ENCODE peak calls at places on chromosomes 1 and 21, in ten cellular contexts. P, T, E, D, A, L, X, H, W and S are unnamed samples.
A peak's percentile ranks its signal among the peaks of the same experiment; 100 is the strongest.

GRCh38 chr1:32199717-32200072 is 700 bp upstream of the CCDC28B start:
- DNase-seq in W (no peak), X (peak; percentile 34), D (no peak), T (no peak), E (no peak), P (no peak), A (no peak), H (no peak), L (no peak), S (no peak)

GRCh38 chr1:191206808-191207207 is 729.1 kb upstream of the BRINP3 start:
- DNase-seq in A (no peak), E (no peak), D (peak; percentile 28), H (no peak), X (no peak), T (no peak), P (no peak), W (no peak), L (peak; percentile 7), S (no peak)

GRCh38 chr1:65292861-65293593 is 16.3 kb upstream of the DNAJC6 start:
- DNase-seq in T (no peak), H (no peak), D (no peak), P (no peak), L (no peak), W (no peak), A (no peak), E (no peak), X (peak; percentile 21), S (no peak)

GRCh38 chr1:84145051-84145450 is 980 bp downstream of the PRKACB start:
- DNase-seq in T (no peak), E (peak; percentile 75), L (no peak), W (no peak), P (no peak), X (no peak), D (no peak), A (no peak), H (no peak), S (no peak)

GRCh38 chr1:5988596-5989285 is 3.5 kb downstream of the NPHP4 start:
- DNase-seq in P (no peak), D (no peak), T (no peak), H (no peak), E (no peak), A (no peak), L (no peak), W (no peak), X (no peak), S (no peak)

GRCh38 chr1:58619286-58620054 is 42.4 kb upstream of the TACSTD2 start:
- DNase-seq in W (no peak), E (no peak), T (no peak), A (no peak), P (no peak), H (no peak), L (no peak), D (no peak), X (no peak), S (no peak)

GRCh38 chr1:40143891-40144575 is 17.2 kb upstream of the RLF start:
- DNase-seq in H (peak; percentile 80), E (peak; percentile 86), L (peak; percentile 79), A (peak; percentile 28), P (peak; percentile 45), X (peak; percentile 89), D (peak; percentile 79), W (no peak), T (peak; percentile 49), S (peak; percentile 57)

GRCh38 chr21:32388306-32388705 is 4.5 kb downstream of the URB1 start:
- DNase-seq in P (no peak), A (no peak), T (no peak), E (peak; percentile 57), L (no peak), W (no peak), H (no peak), X (no peak), D (no peak), S (no peak)

GRCh38 chr1:119906927-119907652 is 10.8 kb upstream of the ADAM30 start:
- DNase-seq in T (no peak), L (no peak), D (no peak), X (no peak), E (no peak), H (no peak), P (no peak), A (no peak), W (no peak), S (no peak)

GRCh38 chr1:109282497-109282951 is 421 bp downstream of the PSRC1 start:
- DNase-seq in D (no peak), P (no peak), W (no peak), L (no peak), E (no peak), A (no peak), X (no peak), T (no peak), H (no peak), S (peak; percentile 24)

GRCh38 chr1:244918422-244919319 is 54.3 kb upstream of the HNRNPU start:
- DNase-seq in D (peak; percentile 44), T (peak; percentile 23), A (peak; percentile 57), W (no peak), H (peak; percentile 43), X (peak; percentile 41), L (peak; percentile 81), E (peak; percentile 73), P (peak; percentile 66), S (peak; percentile 77)

GRCh38 chr21:41222247-41223068 is 54.5 kb downstream of the BACE2 start:
- DNase-seq in H (no peak), P (no peak), T (no peak), E (no peak), D (no peak), L (no peak), X (no peak), A (no peak), W (no peak), S (no peak)

GRCh38 chr1:10866314-10867091 is 70.1 kb upstream of the CASZ1 start:
- DNase-seq in X (no peak), E (peak; percentile 3), T (no peak), H (peak; percentile 68), L (peak; percentile 10), A (no peak), P (peak; percentile 44), D (peak; percentile 5), W (no peak), S (no peak)

GRCh38 chr1:44310006-44310405 is 45.1 kb downstream of the ERI3 start:
- DNase-seq in D (no peak), X (no peak), T (no peak), E (no peak), P (no peak), W (no peak), L (no peak), A (no peak), H (no peak), S (no peak)

GRCh38 chr1:25906644-25907300 is 553 bp upstream of the STMN1 start:
- DNase-seq in T (no peak), L (no peak), E (no peak), W (no peak), P (peak; percentile 37), A (peak; percentile 31), X (peak; percentile 28), H (peak; percentile 43), D (no peak), S (no peak)

GRCh38 chr1:225347123-225347683 is 80.6 kb downstream of the LBR start:
- DNase-seq in E (peak; percentile 4), P (no peak), H (no peak), W (no peak), A (no peak), T (no peak), X (no peak), D (peak; percentile 36), L (peak; percentile 24), S (no peak)

GRCh38 chr1:76006234-76006633 is 68.3 kb upstream of the ST6GALNAC3 start:
- DNase-seq in L (no peak), H (no peak), P (no peak), D (peak; percentile 61), W (no peak), X (no peak), T (no peak), A (no peak), E (no peak), S (no peak)

GRCh38 chr1:183276386-183276785 is 90.3 kb downstream of the LAMC2 start:
- DNase-seq in X (no peak), P (no peak), E (no peak), L (no peak), D (no peak), A (no peak), T (no peak), H (peak; percentile 28), W (no peak), S (no peak)

GRCh38 chr1:229624906-229625871 is 733 bp downstream of the TAF5L start:
- DNase-seq in L (peak; percentile 61), H (peak; percentile 67), D (peak; percentile 44), P (peak; percentile 58), A (peak; percentile 24), W (no peak), E (peak; percentile 61), T (peak; percentile 43), X (peak; percentile 69), S (peak; percentile 92)

GRCh38 chr1:25743164-25744139 is 56.5 kb upstream of the SELENON start:
- DNase-seq in W (peak; percentile 93), H (no peak), A (no peak), T (no peak), P (no peak), X (no peak), L (no peak), D (peak; percentile 85), E (no peak), S (no peak)

GRCh38 chr1:27659497-27660299 is 12.3 kb downstream of the IFI6 start:
- DNase-seq in D (peak; percentile 81), P (peak; percentile 89), E (peak; percentile 94), H (peak; percentile 95), X (peak; percentile 89), W (peak; percentile 93), L (peak; percentile 96), A (peak; percentile 83), T (peak; percentile 82), S (peak; percentile 92)

GRCh38 chr1:221947731-221948130 is 205.8 kb upstream of the DUSP10 start:
- DNase-seq in A (no peak), L (no peak), W (no peak), D (no peak), P (no peak), H (no peak), T (no peak), E (no peak), X (no peak), S (no peak)

GRCh38 chr1:154430903-154431302 is 25.8 kb downstream of the IL6R start:
- DNase-seq in E (no peak), L (no peak), X (no peak), D (peak; percentile 51), H (peak; percentile 83), P (no peak), A (no peak), W (no peak), T (no peak), S (no peak)

GRCh38 chr1:88801575-88802208 is 89.7 kb downstream of the GTF2B start:
- DNase-seq in W (no peak), P (no peak), T (no peak), D (peak; percentile 36), H (peak; percentile 11), E (no peak), L (peak; percentile 22), A (no peak), X (no peak), S (no peak)

GRCh38 chr1:185404864-185405568 is 88.0 kb upstream of the IVNS1ABP start:
- DNase-seq in X (no peak), W (no peak), P (no peak), T (no peak), H (no peak), E (no peak), D (no peak), A (no peak), L (no peak), S (no peak)

GRCh38 chr1:235503333-235504121 is 725 bp downstream of the B3GALNT2 start:
- DNase-seq in W (peak; percentile 86), T (no peak), X (peak; percentile 77), A (no peak), E (peak; percentile 65), L (peak; percentile 71), D (peak; percentile 52), P (no peak), H (peak; percentile 71), S (peak; percentile 51)

GRCh38 chr1:192159769-192160168 is 1.5 kb downstream of the RGS18 start:
- DNase-seq in T (no peak), A (no peak), D (peak; percentile 22), E (no peak), L (no peak), W (no peak), H (no peak), X (no peak), P (no peak), S (no peak)

GRCh38 chr1:58986996-58987767 is 203.3 kb upstream of the JUN start:
- DNase-seq in A (no peak), X (no peak), W (no peak), D (no peak), L (no peak), H (no peak), P (no peak), E (peak; percentile 22), T (no peak), S (no peak)